ENCODE peak calls at places on chromosomes 5 and 9, in nine cellular contexts. W is head of caudate nucleus; Q is ELR; R is CD8-positive, alpha-beta T cell; X is amygdala; Y is left cardiac atrium; O is H54; V is tibial artery; D is GM20000. U is an unnamed sample.

GRCh38 chr9:92468206-92468605 is 14.1 kb downstream of the ASPN start:
- DNase-seq in W (no peak), Q (peak; percentile 52), R (no peak), X (no peak), Y (no peak), O (no peak), V (no peak), D (no peak), U (no peak)

GRCh38 chr5:62603934-62604333 is 25.3 kb downstream of the LRRC70 start:
- DNase-seq in W (no peak), Q (no peak), R (no peak), X (no peak), Y (no peak), O (no peak), V (no peak), D (no peak), U (no peak)

GRCh38 chr9:86946712-86947145 is 577 bp downstream of the GAS1 start:
- DNase-seq in W (no peak), Q (peak; percentile 58), R (peak; percentile 14), X (no peak), Y (peak; percentile 69), O (peak; percentile 44), V (peak; percentile 83), D (peak; percentile 55), U (no peak)

GRCh38 chr5:114243281-114243982 is 118.4 kb upstream of the KCNN2 start:
- DNase-seq in W (no peak), Q (peak; percentile 96), R (no peak), X (no peak), Y (no peak), O (no peak), V (no peak), D (no peak), U (no peak)

GRCh38 chr5:95822408-95823240 is at the start of gene GLRX:
- DNase-seq in W (peak; percentile 87), Q (peak; percentile 94), R (peak; percentile 42), X (peak; percentile 46), Y (peak; percentile 76), O (peak; percentile 56), V (peak; percentile 86), D (peak; percentile 50), U (peak; percentile 58)

GRCh38 chr9:33161589-33162132 is 5.5 kb downstream of the B4GALT1 start:
- DNase-seq in W (no peak), Q (peak; percentile 17), R (no peak), X (no peak), Y (no peak), O (no peak), V (no peak), D (no peak), U (no peak)

GRCh38 chr5:159181152-159181551 is 28.2 kb downstream of the RNF145 start:
- DNase-seq in W (no peak), Q (peak; percentile 53), R (no peak), X (no peak), Y (no peak), O (no peak), V (no peak), D (no peak), U (no peak)

GRCh38 chr5:137888875-137889759 is at the start of gene PKD2L2:
- DNase-seq in W (peak; percentile 90), Q (peak; percentile 88), R (peak; percentile 80), X (peak; percentile 13), Y (peak; percentile 90), O (peak; percentile 67), V (peak; percentile 88), D (peak; percentile 82), U (peak; percentile 77)